ENCODE peak calls at places on chromosome 14, in four cellular contexts. One of them, this sample, is unnamed.

GRCh38 chr14:92783813-92784431 is 10.2 kb upstream of the GOLGA5 start:
- DNase-seq in AG10803: peak
- DNase-seq in neural crest cell: peak
- DNase-seq in A673: peak
- DNase-seq in this sample: peak

GRCh38 chr14:50999726-51000125 is 55.4 kb upstream of the PYGL start:
- DNase-seq in AG10803: no peak
- DNase-seq in neural crest cell: no peak
- DNase-seq in A673: no peak
- DNase-seq in this sample: no peak

GRCh38 chr14:95889236-95889979 is 12.8 kb downstream of the TUNAR start:
- DNase-seq in AG10803: no peak
- DNase-seq in neural crest cell: no peak
- DNase-seq in A673: no peak
- DNase-seq in this sample: no peak

GRCh38 chr14:89004195-89004594 is 179.7 kb downstream of the TTC8 start:
- DNase-seq in AG10803: peak
- DNase-seq in neural crest cell: no peak
- DNase-seq in A673: no peak
- DNase-seq in this sample: peak

GRCh38 chr14:85934123-85934885 is 404.4 kb downstream of the FLRT2 start:
- DNase-seq in AG10803: peak
- DNase-seq in neural crest cell: no peak
- DNase-seq in A673: no peak
- DNase-seq in this sample: no peak

GRCh38 chr14:45526715-45527549 is 273.9 kb upstream of the MIS18BP1 start:
- DNase-seq in AG10803: no peak
- DNase-seq in neural crest cell: peak
- DNase-seq in A673: peak
- DNase-seq in this sample: peak

GRCh38 chr14:56422703-56423213 is 156.8 kb upstream of the TMEM260 start:
- DNase-seq in AG10803: peak
- DNase-seq in neural crest cell: no peak
- DNase-seq in A673: peak
- DNase-seq in this sample: peak

GRCh38 chr14:87874676-87875075 is 118.3 kb downstream of the GALC start:
- DNase-seq in AG10803: no peak
- DNase-seq in neural crest cell: no peak
- DNase-seq in A673: no peak
- DNase-seq in this sample: no peak

GRCh38 chr14:102229739-102230092 is 75.2 kb downstream of the MOK start:
- DNase-seq in AG10803: no peak
- DNase-seq in neural crest cell: no peak
- DNase-seq in A673: no peak
- DNase-seq in this sample: no peak

GRCh38 chr14:61174395-61175386 is 106.4 kb downstream of the TMEM30B start:
- DNase-seq in AG10803: peak
- DNase-seq in neural crest cell: no peak
- DNase-seq in A673: peak
- DNase-seq in this sample: peak

GRCh38 chr14:21723431-21724045 is 49.9 kb upstream of the OR4E1 start:
- DNase-seq in AG10803: no peak
- DNase-seq in neural crest cell: peak
- DNase-seq in A673: peak
- DNase-seq in this sample: no peak

GRCh38 chr14:101116486-101117130 is 213.1 kb upstream of the RTL1 start:
- DNase-seq in AG10803: no peak
- DNase-seq in neural crest cell: no peak
- DNase-seq in A673: no peak
- DNase-seq in this sample: no peak

GRCh38 chr14:90039253-90040010 is 22.4 kb upstream of the KCNK13 start:
- DNase-seq in AG10803: no peak
- DNase-seq in neural crest cell: no peak
- DNase-seq in A673: no peak
- DNase-seq in this sample: no peak

GRCh38 chr14:23321572-23322547 is 603 bp downstream of the PABPN1 start:
- DNase-seq in AG10803: peak
- DNase-seq in neural crest cell: peak
- DNase-seq in A673: peak
- DNase-seq in this sample: peak

GRCh38 chr14:73634333-73634833 is 10.4 kb upstream of the DNAL1 start:
- DNase-seq in AG10803: no peak
- DNase-seq in neural crest cell: peak
- DNase-seq in A673: peak
- DNase-seq in this sample: peak

GRCh38 chr14:65824285-65824977 is 411.9 kb downstream of the FUT8 start:
- DNase-seq in AG10803: peak
- DNase-seq in neural crest cell: peak
- DNase-seq in A673: peak
- DNase-seq in this sample: peak

GRCh38 chr14:99564256-99564902 is 39.6 kb downstream of the CCDC85C start:
- DNase-seq in AG10803: peak
- DNase-seq in neural crest cell: no peak
- DNase-seq in A673: peak
- DNase-seq in this sample: no peak

GRCh38 chr14:34058510-34058909 is 107.6 kb upstream of the EGLN3 start:
- DNase-seq in AG10803: no peak
- DNase-seq in neural crest cell: no peak
- DNase-seq in A673: no peak
- DNase-seq in this sample: no peak

GRCh38 chr14:24701031-24701430 is 67.0 kb upstream of the GZMB start:
- DNase-seq in AG10803: no peak
- DNase-seq in neural crest cell: no peak
- DNase-seq in A673: no peak
- DNase-seq in this sample: no peak

GRCh38 chr14:90495357-90496276 is 98.8 kb downstream of the CALM1 start:
- DNase-seq in AG10803: peak
- DNase-seq in neural crest cell: peak
- DNase-seq in A673: peak
- DNase-seq in this sample: peak

GRCh38 chr14:70652871-70653270 is 11.2 kb downstream of the TTC9 start:
- DNase-seq in AG10803: no peak
- DNase-seq in neural crest cell: no peak
- DNase-seq in A673: no peak
- DNase-seq in this sample: no peak

GRCh38 chr14:23168246-23168645 is 15.2 kb downstream of the SLC7A8 start:
- DNase-seq in AG10803: no peak
- DNase-seq in neural crest cell: no peak
- DNase-seq in A673: no peak
- DNase-seq in this sample: no peak

GRCh38 chr14:67609642-67610310 is 9.7 kb upstream of the PIGH start:
- DNase-seq in AG10803: no peak
- DNase-seq in neural crest cell: no peak
- DNase-seq in A673: no peak
- DNase-seq in this sample: no peak

GRCh38 chr14:21300892-21301291 is 21.0 kb downstream of the RPGRIP1 start:
- DNase-seq in AG10803: no peak
- DNase-seq in neural crest cell: peak
- DNase-seq in A673: peak
- DNase-seq in this sample: peak

GRCh38 chr14:65164068-65164824 is 61.9 kb upstream of the MAX start:
- DNase-seq in AG10803: peak
- DNase-seq in neural crest cell: peak
- DNase-seq in A673: peak
- DNase-seq in this sample: peak

GRCh38 chr14:36605506-36605857 is 23.1 kb upstream of the NKX2-8 start:
- DNase-seq in AG10803: peak
- DNase-seq in neural crest cell: no peak
- DNase-seq in A673: peak
- DNase-seq in this sample: no peak

GRCh38 chr14:21268612-21269251 is 510 bp downstream of the HNRNPC start:
- DNase-seq in AG10803: peak
- DNase-seq in neural crest cell: peak
- DNase-seq in A673: peak
- DNase-seq in this sample: no peak

This sample was measured in AG20443.